ENCODE peak calls at places on chromosomes 2 and 18, in seven cellular contexts. F, U, A, P, Z, V and G are unnamed samples.

GRCh38 chr2:176637497-176638166 is 368.4 kb downstream of the MTX2 start:
- DNase-seq in F (peak), U (no peak), A (peak), P (peak), Z (no peak), V (peak), G (peak)

GRCh38 chr2:80054339-80054675 is 250.2 kb downstream of the LRRTM1 start:
- DNase-seq in F (no peak), U (no peak), A (no peak), P (peak), Z (no peak), V (no peak), G (no peak)

GRCh38 chr18:74331404-74331803 is 15.8 kb downstream of the C18orf63 start:
- DNase-seq in F (peak), U (no peak), A (no peak), P (peak), Z (no peak), V (no peak), G (peak)

GRCh38 chr2:30447149-30448045 is at the start of gene LCLAT1:
- DNase-seq in F (peak), U (peak), A (peak), P (peak), Z (peak), V (peak), G (peak)

GRCh38 chr2:8229546-8229986 is 452.3 kb upstream of the ID2 start:
- DNase-seq in F (peak), U (no peak), A (peak), P (no peak), Z (peak), V (peak), G (no peak)

GRCh38 chr2:203534486-203535077 is 519 bp downstream of the RAPH1 start:
- DNase-seq in F (no peak), U (peak), A (no peak), P (peak), Z (peak), V (no peak), G (peak)

GRCh38 chr2:26846334-26846863 is 1.5 kb upstream of the DPYSL5 start:
- DNase-seq in F (peak), U (no peak), A (peak), P (peak), Z (peak), V (peak), G (peak)

GRCh38 chr2:36566887-36567286 is 31.1 kb downstream of the FEZ2 start:
- DNase-seq in F (no peak), U (no peak), A (no peak), P (no peak), Z (no peak), V (no peak), G (no peak)

GRCh38 chr18:75391275-75392115 is 36.0 kb downstream of the SMIM21 start:
- DNase-seq in F (no peak), U (no peak), A (no peak), P (no peak), Z (no peak), V (no peak), G (peak)

GRCh38 chr2:144704696-144705095 is 184.8 kb upstream of the ZEB2 start:
- DNase-seq in F (no peak), U (no peak), A (no peak), P (no peak), Z (no peak), V (no peak), G (no peak)

GRCh38 chr2:217065695-217066405 is 206.0 kb upstream of the TNP1 start:
- DNase-seq in F (peak), U (no peak), A (no peak), P (peak), Z (no peak), V (no peak), G (no peak)

GRCh38 chr2:239876241-239876947 is 148.7 kb downstream of the NDUFA10 start:
- DNase-seq in F (no peak), U (no peak), A (no peak), P (no peak), Z (no peak), V (no peak), G (no peak)

GRCh38 chr2:105072039-105072438 is 34.2 kb downstream of the MRPS9 start:
- DNase-seq in F (no peak), U (no peak), A (no peak), P (no peak), Z (peak), V (no peak), G (no peak)

GRCh38 chr18:70384181-70384790 is 95.4 kb downstream of the SOCS6 start:
- DNase-seq in F (peak), U (no peak), A (no peak), P (peak), Z (no peak), V (no peak), G (peak)

GRCh38 chr2:80489718-80490117 is 185.2 kb upstream of the LRRTM1 start:
- DNase-seq in F (peak), U (no peak), A (peak), P (peak), Z (no peak), V (no peak), G (no peak)

GRCh38 chr2:23637011-23637778 is 252.2 kb downstream of the KLHL29 start:
- DNase-seq in F (peak), U (no peak), A (peak), P (peak), Z (no peak), V (no peak), G (peak)

GRCh38 chr2:100884145-100884621 is 64.2 kb downstream of the NPAS2 start:
- DNase-seq in F (no peak), U (no peak), A (no peak), P (no peak), Z (no peak), V (no peak), G (peak)

GRCh38 chr18:58392336-58393000 is 236.4 kb downstream of the ALPK2 start:
- DNase-seq in F (peak), U (no peak), A (no peak), P (no peak), Z (no peak), V (no peak), G (no peak)

GRCh38 chr18:21179590-21180220 is 62.3 kb upstream of the GREB1L start:
- DNase-seq in F (peak), U (no peak), A (peak), P (peak), Z (peak), V (peak), G (peak)

GRCh38 chr2:25228848-25229674 is 60.7 kb upstream of the POMC start:
- DNase-seq in F (peak), U (no peak), A (peak), P (peak), Z (no peak), V (peak), G (peak)

GRCh38 chr2:39568561-39569006 is 97.1 kb upstream of the TMEM178A start:
- DNase-seq in F (peak), U (no peak), A (peak), P (peak), Z (no peak), V (no peak), G (peak)

GRCh38 chr18:70431203-70431624 is 142.4 kb downstream of the SOCS6 start:
- DNase-seq in F (peak), U (no peak), A (no peak), P (peak), Z (no peak), V (no peak), G (no peak)

GRCh38 chr2:217971166-217971565 is 31.6 kb downstream of the TNS1 start:
- DNase-seq in F (no peak), U (no peak), A (no peak), P (no peak), Z (no peak), V (no peak), G (no peak)

GRCh38 chr2:167127135-167127534 is 238.9 kb downstream of the XIRP2 start:
- DNase-seq in F (no peak), U (no peak), A (peak), P (peak), Z (no peak), V (no peak), G (peak)

GRCh38 chr2:33634261-33634910 is 35.3 kb upstream of the FAM98A start:
- DNase-seq in F (no peak), U (no peak), A (no peak), P (no peak), Z (no peak), V (no peak), G (no peak)

GRCh38 chr18:22136395-22136794 is 33.0 kb upstream of the GATA6 start:
- DNase-seq in F (no peak), U (no peak), A (no peak), P (peak), Z (no peak), V (no peak), G (no peak)

GRCh38 chr18:12005542-12006487 is 24.5 kb downstream of the IMPA2 start:
- DNase-seq in F (no peak), U (no peak), A (no peak), P (peak), Z (no peak), V (no peak), G (no peak)